ENCODE peak calls at places on chromosomes 4 and X, in four cellular contexts. One of them, this sample, is unnamed.

GRCh38 chr4:177235026-177235425 is 74.6 kb upstream of the NEIL3 start:
- DNase-seq in K562: no peak
- DNase-seq in GM12878: no peak
- DNase-seq in HepG2: no peak
- DNase-seq in this sample: no peak

GRCh38 chrX:52933976-52934703 is 24.2 kb downstream of the FAM156A start:
- DNase-seq in K562: no peak
- DNase-seq in GM12878: no peak
- DNase-seq in HepG2: no peak
- DNase-seq in this sample: no peak

GRCh38 chrX:47723689-47724088 is 64.7 kb upstream of the UXT start:
- DNase-seq in K562: peak
- DNase-seq in GM12878: no peak
- DNase-seq in HepG2: peak
- DNase-seq in this sample: no peak

GRCh38 chr4:148831945-148832344 is 389.7 kb upstream of the NR3C2 start:
- DNase-seq in K562: no peak
- DNase-seq in GM12878: no peak
- DNase-seq in HepG2: no peak
- DNase-seq in this sample: no peak

GRCh38 chr4:58732973-58733372 is 1622.8 kb upstream of the IGFBP7 start:
- DNase-seq in K562: no peak
- DNase-seq in GM12878: no peak
- DNase-seq in HepG2: no peak
- DNase-seq in this sample: peak

GRCh38 chr4:42149004-42149403 is 3.5 kb downstream of the BEND4 start:
- DNase-seq in K562: no peak
- DNase-seq in GM12878: no peak
- DNase-seq in HepG2: no peak
- DNase-seq in this sample: peak

GRCh38 chrX:73850124-73851013 is 287.4 kb downstream of the CHIC1 start:
- DNase-seq in K562: peak
- DNase-seq in GM12878: peak
- DNase-seq in HepG2: peak
- DNase-seq in this sample: peak

GRCh38 chrX:109535578-109535977 is 1.1 kb upstream of the NXT2 start:
- DNase-seq in K562: no peak
- DNase-seq in GM12878: no peak
- DNase-seq in HepG2: no peak
- DNase-seq in this sample: no peak

GRCh38 chr4:76178296-76178695 is 30.1 kb upstream of the NUP54 start:
- DNase-seq in K562: no peak
- DNase-seq in GM12878: no peak
- DNase-seq in HepG2: no peak
- DNase-seq in this sample: no peak

GRCh38 chr4:75919914-75920313 is 17.7 kb upstream of the PPEF2 start:
- DNase-seq in K562: no peak
- DNase-seq in GM12878: no peak
- DNase-seq in HepG2: no peak
- DNase-seq in this sample: no peak

GRCh38 chr4:133464311-133464710 is 315.2 kb downstream of the PCDH10 start:
- DNase-seq in K562: no peak
- DNase-seq in GM12878: no peak
- DNase-seq in HepG2: no peak
- DNase-seq in this sample: no peak

GRCh38 chrX:154596290-154596929 is 11.5 kb downstream of the CTAG1A start:
- DNase-seq in K562: no peak
- DNase-seq in GM12878: no peak
- DNase-seq in HepG2: no peak
- DNase-seq in this sample: peak

GRCh38 chrX:54482839-54483593 is 13.0 kb downstream of the FGD1 start:
- DNase-seq in K562: no peak
- DNase-seq in GM12878: no peak
- DNase-seq in HepG2: no peak
- DNase-seq in this sample: no peak

GRCh38 chrX:16807976-16808542 is 21.8 kb downstream of the TXLNG start:
- DNase-seq in K562: peak
- DNase-seq in GM12878: no peak
- DNase-seq in HepG2: peak
- DNase-seq in this sample: no peak

GRCh38 chrX:69149466-69150293 is 15.6 kb downstream of the PJA1 start:
- DNase-seq in K562: no peak
- DNase-seq in GM12878: no peak
- DNase-seq in HepG2: no peak
- DNase-seq in this sample: no peak

GRCh38 chrX:154378059-154378798 is 866 bp upstream of the EMD start:
- DNase-seq in K562: peak
- DNase-seq in GM12878: no peak
- DNase-seq in HepG2: no peak
- DNase-seq in this sample: no peak

GRCh38 chrX:115030635-115031034 is 13.2 kb upstream of the IL13RA2 start:
- DNase-seq in K562: no peak
- DNase-seq in GM12878: no peak
- DNase-seq in HepG2: no peak
- DNase-seq in this sample: no peak

GRCh38 chr4:53119685-53120084 is 246.2 kb downstream of the SCFD2 start:
- DNase-seq in K562: no peak
- DNase-seq in GM12878: no peak
- DNase-seq in HepG2: peak
- DNase-seq in this sample: peak

GRCh38 chr4:139934336-139934735 is 219.6 kb downstream of the MAML3 start:
- DNase-seq in K562: no peak
- DNase-seq in GM12878: no peak
- DNase-seq in HepG2: no peak
- DNase-seq in this sample: no peak

GRCh38 chr4:7553280-7553679 is 118.5 kb upstream of the PSAPL1 start:
- DNase-seq in K562: no peak
- DNase-seq in GM12878: no peak
- DNase-seq in HepG2: no peak
- DNase-seq in this sample: no peak

GRCh38 chrX:18931972-18932371 is 51.9 kb downstream of the PHKA2 start:
- DNase-seq in K562: peak
- DNase-seq in GM12878: no peak
- DNase-seq in HepG2: peak
- DNase-seq in this sample: peak

GRCh38 chr4:86935833-86936721 is 1.3 kb downstream of the AFF1 start:
- DNase-seq in K562: peak
- DNase-seq in GM12878: peak
- DNase-seq in HepG2: peak
- DNase-seq in this sample: peak

GRCh38 chr4:140256941-140257340 is 103.0 kb upstream of the MAML3 start:
- DNase-seq in K562: no peak
- DNase-seq in GM12878: no peak
- DNase-seq in HepG2: peak
- DNase-seq in this sample: no peak

GRCh38 chrX:113058634-113059033 is 218.0 kb upstream of the AMOT start:
- DNase-seq in K562: no peak
- DNase-seq in GM12878: peak
- DNase-seq in HepG2: no peak
- DNase-seq in this sample: no peak

GRCh38 chr4:961651-962230 is 11.6 kb downstream of the DGKQ start:
- DNase-seq in K562: no peak
- DNase-seq in GM12878: no peak
- DNase-seq in HepG2: no peak
- DNase-seq in this sample: no peak

GRCh38 chrX:49155900-49156837 is 6.4 kb upstream of the MAGIX start:
- DNase-seq in K562: peak
- DNase-seq in GM12878: no peak
- DNase-seq in HepG2: no peak
- DNase-seq in this sample: peak

GRCh38 chr4:78297075-78297815 is 240.1 kb downstream of the FRAS1 start:
- DNase-seq in K562: no peak
- DNase-seq in GM12878: peak
- DNase-seq in HepG2: no peak
- DNase-seq in this sample: no peak

GRCh38 chr4:24794111-24794860 is 1.1 kb upstream of the SOD3 start:
- DNase-seq in K562: no peak
- DNase-seq in GM12878: no peak
- DNase-seq in HepG2: no peak
- DNase-seq in this sample: no peak

GRCh38 chr4:112003508-112003907 is 141.7 kb upstream of the FAM241A start:
- DNase-seq in K562: no peak
- DNase-seq in GM12878: no peak
- DNase-seq in HepG2: no peak
- DNase-seq in this sample: no peak

DNA sequence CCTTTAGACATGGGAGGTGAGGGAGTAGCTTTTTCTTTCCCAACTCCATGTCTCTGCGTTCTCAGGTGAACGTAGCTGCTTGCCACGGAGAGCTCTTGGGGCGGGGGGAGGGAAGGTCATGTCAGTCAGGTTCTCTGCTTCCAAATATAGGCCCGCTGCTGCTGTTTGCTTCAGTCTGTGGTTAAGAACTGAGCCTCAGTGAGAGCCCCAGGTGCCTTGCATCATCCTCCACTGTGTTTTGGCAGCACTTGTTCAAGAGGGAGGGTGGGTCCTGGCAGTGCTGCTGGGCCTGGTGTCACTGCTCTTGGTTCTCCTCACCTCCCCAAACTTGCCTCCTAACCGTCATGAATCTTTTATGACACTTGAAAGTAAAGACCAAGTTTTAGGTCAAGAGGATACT is 46.6 kb downstream of the HADH start:
- DNase-seq in K562: no peak
- DNase-seq in GM12878: no peak
- DNase-seq in HepG2: no peak
- DNase-seq in this sample: no peak
- TF ChIP-seq TARDBP in K562: no peak
- TF ChIP-seq TARDBP in GM12878: no peak
- TF ChIP-seq TARDBP in HepG2: no peak
- TF ChIP-seq TARDBP in this sample: no peak

DNA sequence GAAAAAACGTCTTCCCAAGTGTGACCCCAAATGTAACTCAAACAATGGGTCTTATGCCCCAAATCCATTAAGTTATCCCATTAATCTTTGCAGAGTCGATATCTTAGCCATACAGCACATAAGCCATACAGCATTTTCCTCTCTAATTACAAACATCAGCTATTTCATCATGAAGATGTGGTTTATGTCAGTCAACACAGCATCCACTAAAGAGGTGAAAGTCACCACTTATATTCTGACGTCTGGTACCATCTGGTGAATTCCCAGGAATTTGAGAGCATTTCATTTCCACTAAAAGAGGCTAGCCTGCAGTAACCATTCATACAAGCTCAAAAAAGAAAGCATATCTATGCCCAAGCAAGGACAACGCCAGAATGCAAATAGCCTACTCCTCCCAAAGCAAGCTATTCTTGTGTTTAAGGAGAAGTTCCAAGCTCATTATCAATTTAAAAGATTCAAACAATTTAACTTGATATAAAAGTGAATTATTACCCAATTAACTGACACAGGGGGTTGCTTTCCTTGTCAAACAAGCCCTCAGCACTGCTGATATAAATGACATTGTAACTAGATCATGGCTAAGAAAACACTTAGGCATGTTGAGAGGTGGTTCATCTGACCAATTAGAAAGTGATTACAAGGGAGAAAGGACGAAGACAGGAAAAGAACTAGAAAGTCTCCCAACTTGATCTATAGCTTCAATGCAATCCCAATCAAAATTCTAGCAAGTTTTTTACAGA is 203.3 kb downstream of the ANTXR2 start:
- DNase-seq in K562: no peak
- DNase-seq in GM12878: no peak
- DNase-seq in HepG2: no peak
- DNase-seq in this sample: no peak
- TF ChIP-seq SP1 in K562: no peak
- TF ChIP-seq SP1 in GM12878: no peak
- TF ChIP-seq SP1 in HepG2: no peak
- TF ChIP-seq SP1 in this sample: no peak

GRCh38 chr4:27308379-27308778 is 447.7 kb downstream of the STIM2 start:
- DNase-seq in K562: no peak
- DNase-seq in GM12878: no peak
- DNase-seq in HepG2: no peak
- DNase-seq in this sample: no peak
- TF ChIP-seq TARDBP in K562: no peak
- TF ChIP-seq TARDBP in GM12878: no peak
- TF ChIP-seq TARDBP in HepG2: no peak
- TF ChIP-seq TARDBP in this sample: no peak

DNA sequence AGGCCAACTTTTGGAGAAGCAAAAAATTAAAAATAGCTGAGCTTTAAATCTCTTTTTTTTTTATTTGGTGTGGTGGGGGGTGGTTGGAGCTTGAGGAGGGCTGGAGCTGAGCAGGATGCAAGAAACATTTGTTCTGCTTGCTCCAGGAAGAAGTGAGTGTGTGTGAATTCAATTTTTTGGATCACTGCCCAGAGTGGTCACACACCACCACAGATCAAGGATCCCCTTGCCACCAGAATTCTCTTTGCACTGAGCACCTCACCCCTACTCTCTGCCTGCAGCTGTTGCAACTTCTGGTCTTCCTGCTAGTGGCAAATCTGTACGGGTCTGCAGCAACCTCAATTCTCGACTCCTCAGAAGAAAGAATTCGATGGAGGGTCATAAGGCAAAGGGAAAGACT is 19.9 kb upstream of the PLP1 start:
- DNase-seq in K562: no peak
- DNase-seq in GM12878: no peak
- DNase-seq in HepG2: no peak
- DNase-seq in this sample: no peak
- TF ChIP-seq SP1 in K562: no peak
- TF ChIP-seq SP1 in GM12878: no peak
- TF ChIP-seq SP1 in HepG2: no peak
- TF ChIP-seq SP1 in this sample: no peak

DNA sequence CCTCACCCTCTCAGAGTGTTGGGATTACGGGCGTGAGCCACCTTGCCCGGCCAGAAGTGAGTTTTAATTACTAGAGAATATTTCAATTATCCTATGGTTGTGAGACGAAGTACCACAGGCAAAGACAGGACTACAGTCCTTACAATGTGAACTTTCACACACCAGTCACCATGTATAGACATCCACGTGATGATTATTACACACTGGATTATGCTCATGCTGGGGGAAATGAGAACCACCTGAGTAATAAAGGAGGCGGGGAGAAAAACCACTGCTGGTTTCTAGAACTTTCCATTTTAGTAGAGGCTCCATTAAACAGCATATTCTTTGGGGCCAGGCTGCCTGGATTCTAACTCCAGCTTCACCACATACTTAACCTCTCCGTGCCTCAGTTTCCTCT is 42.5 kb upstream of the TLR2 start:
- DNase-seq in K562: no peak
- DNase-seq in GM12878: no peak
- DNase-seq in HepG2: no peak
- DNase-seq in this sample: no peak
- TF ChIP-seq TARDBP in K562: no peak
- TF ChIP-seq TARDBP in GM12878: no peak
- TF ChIP-seq TARDBP in HepG2: no peak
- TF ChIP-seq TARDBP in this sample: no peak

DNA sequence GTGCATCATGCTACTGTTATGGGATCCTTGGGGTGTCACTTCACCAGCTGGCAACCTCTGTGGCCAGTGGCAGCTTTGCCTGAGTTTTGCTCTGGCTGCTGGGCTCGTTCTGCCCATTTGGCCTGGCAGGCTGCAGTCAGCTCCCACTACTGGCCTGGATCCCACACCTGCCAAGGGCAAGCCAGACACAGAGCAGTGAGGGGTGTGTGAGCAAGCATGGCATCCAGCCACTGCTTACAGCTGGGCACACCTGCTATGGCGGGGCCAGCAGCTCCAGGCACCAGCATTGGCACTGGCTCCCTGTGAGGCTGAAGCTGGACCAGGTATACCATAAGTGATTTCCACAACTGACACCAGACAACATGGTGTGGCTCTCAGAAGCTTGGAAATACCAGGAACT is 183.4 kb downstream of the NPFFR2 start:
- DNase-seq in K562: no peak
- DNase-seq in GM12878: no peak
- DNase-seq in HepG2: no peak
- DNase-seq in this sample: no peak
- TF ChIP-seq SP1 in K562: no peak
- TF ChIP-seq SP1 in GM12878: no peak
- TF ChIP-seq SP1 in HepG2: no peak
- TF ChIP-seq SP1 in this sample: no peak

This sample was measured in HEK293T.